ENCODE peak calls at places on chromosomes 5 and 9, in four cellular contexts. One of them, this sample, is unnamed.

GRCh38 chr9:94800424-94801117 is 74.1 kb downstream of the AOPEP start:
- DNase-seq in progenitor cell of endocrine pancreas: no peak
- DNase-seq in MCF 10A: peak; percentile 49
- DNase-seq in caudate nucleus: no peak
- DNase-seq in this sample: no peak

GRCh38 chr9:92385953-92386352 is 18.4 kb downstream of the OGN start:
- DNase-seq in MCF 10A: peak; percentile 84
- DNase-seq in caudate nucleus: no peak
- DNase-seq in progenitor cell of endocrine pancreas: no peak
- DNase-seq in this sample: no peak

GRCh38 chr9:95182854-95183563 is 134.5 kb downstream of the FANCC start:
- DNase-seq in progenitor cell of endocrine pancreas: no peak
- DNase-seq in caudate nucleus: no peak
- DNase-seq in MCF 10A: no peak
- DNase-seq in this sample: no peak

GRCh38 chr5:84817953-84818352 is 433.3 kb upstream of the EDIL3 start:
- DNase-seq in caudate nucleus: no peak
- DNase-seq in MCF 10A: no peak
- DNase-seq in progenitor cell of endocrine pancreas: no peak
- DNase-seq in this sample: no peak

GRCh38 chr9:77284616-77285015 is 107.3 kb downstream of the VPS13A start:
- DNase-seq in caudate nucleus: no peak
- DNase-seq in MCF 10A: no peak
- DNase-seq in progenitor cell of endocrine pancreas: no peak
- DNase-seq in this sample: no peak

GRCh38 chr9:137502008-137502913 is 43.1 kb upstream of the NSMF start:
- DNase-seq in progenitor cell of endocrine pancreas: no peak
- DNase-seq in MCF 10A: peak; percentile 23
- DNase-seq in caudate nucleus: no peak
- DNase-seq in this sample: no peak

GRCh38 chr5:100643473-100643872 is 108.3 kb downstream of the FAM174A start:
- DNase-seq in progenitor cell of endocrine pancreas: no peak
- DNase-seq in MCF 10A: peak; percentile 37
- DNase-seq in caudate nucleus: no peak
- DNase-seq in this sample: no peak

GRCh38 chr5:141363952-141364660 is at the start of gene PCDHGA5:
- DNase-seq in caudate nucleus: no peak
- DNase-seq in progenitor cell of endocrine pancreas: no peak
- DNase-seq in MCF 10A: no peak
- DNase-seq in this sample: no peak

GRCh38 chr9:35518212-35518917 is 28.5 kb downstream of the RUSC2 start:
- DNase-seq in caudate nucleus: no peak
- DNase-seq in MCF 10A: peak; percentile 64
- DNase-seq in progenitor cell of endocrine pancreas: peak; percentile 40
- DNase-seq in this sample: no peak

GRCh38 chr5:181232593-181232992 is 9.5 kb downstream of the TRIM41 start:
- DNase-seq in caudate nucleus: no peak
- DNase-seq in MCF 10A: no peak
- DNase-seq in progenitor cell of endocrine pancreas: no peak
- DNase-seq in this sample: no peak

GRCh38 chr5:170278611-170279500 is 18.7 kb downstream of the LCP2 start:
- DNase-seq in MCF 10A: no peak
- DNase-seq in caudate nucleus: no peak
- DNase-seq in progenitor cell of endocrine pancreas: no peak
- DNase-seq in this sample: no peak

GRCh38 chr5:55030220-55030619 is 6.2 kb downstream of the GZMK start:
- DNase-seq in caudate nucleus: no peak
- DNase-seq in MCF 10A: no peak
- DNase-seq in progenitor cell of endocrine pancreas: no peak
- DNase-seq in this sample: no peak

GRCh38 chr5:35246928-35247644 is 16.8 kb upstream of the PRLR start:
- DNase-seq in MCF 10A: no peak
- DNase-seq in caudate nucleus: no peak
- DNase-seq in progenitor cell of endocrine pancreas: no peak
- DNase-seq in this sample: no peak

GRCh38 chr5:9452181-9452580 is 93.7 kb downstream of the SEMA5A start:
- DNase-seq in MCF 10A: no peak
- DNase-seq in caudate nucleus: no peak
- DNase-seq in progenitor cell of endocrine pancreas: no peak
- DNase-seq in this sample: no peak